ENCODE peak calls at places on chromosomes 13 and 19, in ten cellular contexts. One of them, this sample, is unnamed. For H3K4me1 and H3K9me3, the result is how much of the 10 kb centered on the place peaks cover.

GRCh38 chr19:6099037-6099436 is 11.3 kb downstream of the RFX2 start:
- DNase-seq in heart right ventricle: no peak
- DNase-seq in IMR-90: no peak
- DNase-seq in upper lobe of left lung: no peak
- DNase-seq in BE2C: no peak
- DNase-seq in cardiac muscle cell: no peak
- DNase-seq in stomach: no peak
- DNase-seq in colonic mucosa: no peak
- DNase-seq in aorta: no peak
- DNase-seq in fibroblast of lung: no peak
- DNase-seq in this sample: no peak

GRCh38 chr19:50949792-50950320 is 3.0 kb downstream of the KLK5 start:
- DNase-seq in heart right ventricle: no peak
- DNase-seq in IMR-90: no peak
- DNase-seq in upper lobe of left lung: peak
- DNase-seq in BE2C: no peak
- DNase-seq in cardiac muscle cell: no peak
- DNase-seq in stomach: no peak
- DNase-seq in colonic mucosa: no peak
- DNase-seq in aorta: no peak
- DNase-seq in fibroblast of lung: no peak
- DNase-seq in this sample: no peak

GRCh38 chr13:58869566-58869965 is 1238.0 kb downstream of the PCDH17 start:
- DNase-seq in heart right ventricle: no peak
- DNase-seq in IMR-90: no peak
- DNase-seq in upper lobe of left lung: no peak
- DNase-seq in BE2C: no peak
- DNase-seq in cardiac muscle cell: no peak
- DNase-seq in stomach: no peak
- DNase-seq in colonic mucosa: no peak
- DNase-seq in aorta: no peak
- DNase-seq in fibroblast of lung: no peak
- DNase-seq in this sample: no peak

GRCh38 chr19:49929121-49929610 is at the start of the genes ATF5 and NUP62:
- DNase-seq in heart right ventricle: peak
- DNase-seq in IMR-90: peak
- DNase-seq in upper lobe of left lung: peak
- DNase-seq in BE2C: peak
- DNase-seq in cardiac muscle cell: peak
- DNase-seq in stomach: peak
- DNase-seq in colonic mucosa: peak
- DNase-seq in aorta: peak
- DNase-seq in fibroblast of lung: peak
- DNase-seq in this sample: peak

GRCh38 chr19:16160943-16161560 is 12.3 kb downstream of the CIB3 start:
- DNase-seq in heart right ventricle: no peak
- DNase-seq in IMR-90: peak
- DNase-seq in upper lobe of left lung: no peak
- DNase-seq in BE2C: no peak
- DNase-seq in cardiac muscle cell: peak
- DNase-seq in stomach: no peak
- DNase-seq in colonic mucosa: peak
- DNase-seq in aorta: no peak
- DNase-seq in fibroblast of lung: peak
- DNase-seq in this sample: no peak

GRCh38 chr19:2680808-2681207 is 21.7 kb downstream of the GNG7 start:
- DNase-seq in heart right ventricle: no peak
- DNase-seq in IMR-90: no peak
- DNase-seq in upper lobe of left lung: no peak
- DNase-seq in BE2C: no peak
- DNase-seq in cardiac muscle cell: no peak
- DNase-seq in stomach: no peak
- DNase-seq in colonic mucosa: no peak
- DNase-seq in aorta: no peak
- DNase-seq in fibroblast of lung: no peak
- DNase-seq in this sample: no peak

GRCh38 chr13:41596190-41596589 is 138.8 kb downstream of the RGCC start:
- DNase-seq in heart right ventricle: no peak
- DNase-seq in IMR-90: peak
- DNase-seq in upper lobe of left lung: no peak
- DNase-seq in BE2C: no peak
- DNase-seq in cardiac muscle cell: peak
- DNase-seq in stomach: no peak
- DNase-seq in colonic mucosa: no peak
- DNase-seq in aorta: no peak
- DNase-seq in fibroblast of lung: peak
- DNase-seq in this sample: no peak

GRCh38 chr13:38758278-38758677 is 71.4 kb downstream of the FREM2 start:
- DNase-seq in heart right ventricle: no peak
- DNase-seq in IMR-90: no peak
- DNase-seq in upper lobe of left lung: no peak
- DNase-seq in BE2C: no peak
- DNase-seq in cardiac muscle cell: no peak
- DNase-seq in stomach: no peak
- DNase-seq in colonic mucosa: no peak
- DNase-seq in aorta: no peak
- DNase-seq in fibroblast of lung: no peak
- DNase-seq in this sample: no peak

GRCh38 chr19:49677232-49677881 is at the start of gene PRMT1:
- DNase-seq in heart right ventricle: peak
- DNase-seq in IMR-90: no peak
- DNase-seq in upper lobe of left lung: peak
- DNase-seq in BE2C: peak
- DNase-seq in cardiac muscle cell: no peak
- DNase-seq in stomach: no peak
- DNase-seq in colonic mucosa: no peak
- DNase-seq in aorta: no peak
- DNase-seq in fibroblast of lung: no peak
- DNase-seq in this sample: peak

GRCh38 chr13:109274188-109274821 is 512.1 kb downstream of the IRS2 start:
- DNase-seq in heart right ventricle: no peak
- DNase-seq in IMR-90: peak
- DNase-seq in upper lobe of left lung: no peak
- DNase-seq in BE2C: no peak
- DNase-seq in cardiac muscle cell: peak
- DNase-seq in stomach: no peak
- DNase-seq in colonic mucosa: no peak
- DNase-seq in aorta: no peak
- DNase-seq in fibroblast of lung: peak
- DNase-seq in this sample: no peak

GRCh38 chr13:20363604-20364003 is 131.5 kb upstream of the GJB6 start:
- DNase-seq in heart right ventricle: no peak
- DNase-seq in IMR-90: no peak
- DNase-seq in upper lobe of left lung: no peak
- DNase-seq in BE2C: no peak
- DNase-seq in cardiac muscle cell: peak
- DNase-seq in stomach: no peak
- DNase-seq in colonic mucosa: no peak
- DNase-seq in aorta: no peak
- DNase-seq in fibroblast of lung: no peak
- DNase-seq in this sample: no peak

GRCh38 chr19:39156230-39156890 is 30.8 kb downstream of the PAK4 start:
- DNase-seq in heart right ventricle: no peak
- DNase-seq in IMR-90: peak
- DNase-seq in upper lobe of left lung: no peak
- DNase-seq in BE2C: peak
- DNase-seq in cardiac muscle cell: peak
- DNase-seq in stomach: peak
- DNase-seq in colonic mucosa: peak
- DNase-seq in aorta: no peak
- DNase-seq in fibroblast of lung: no peak
- DNase-seq in this sample: no peak

GRCh38 chr19:39155114-39155700 is 29.6 kb downstream of the PAK4 start:
- DNase-seq in heart right ventricle: no peak
- DNase-seq in IMR-90: no peak
- DNase-seq in upper lobe of left lung: no peak
- DNase-seq in BE2C: peak
- DNase-seq in cardiac muscle cell: no peak
- DNase-seq in stomach: no peak
- DNase-seq in colonic mucosa: no peak
- DNase-seq in aorta: no peak
- DNase-seq in fibroblast of lung: no peak
- DNase-seq in this sample: no peak

GRCh38 chr19:39156891-39157230 is 31.3 kb downstream of the PAK4 start:
- DNase-seq in heart right ventricle: no peak
- DNase-seq in IMR-90: no peak
- DNase-seq in upper lobe of left lung: no peak
- DNase-seq in BE2C: no peak
- DNase-seq in cardiac muscle cell: no peak
- DNase-seq in stomach: no peak
- DNase-seq in colonic mucosa: no peak
- DNase-seq in aorta: no peak
- DNase-seq in fibroblast of lung: no peak
- DNase-seq in this sample: no peak

GRCh38 chr19:39154626-39155100 is 29.1 kb downstream of the PAK4 start:
- DNase-seq in heart right ventricle: no peak
- DNase-seq in IMR-90: no peak
- DNase-seq in upper lobe of left lung: no peak
- DNase-seq in BE2C: peak
- DNase-seq in cardiac muscle cell: peak
- DNase-seq in stomach: peak
- DNase-seq in colonic mucosa: peak
- DNase-seq in aorta: no peak
- DNase-seq in fibroblast of lung: no peak
- DNase-seq in this sample: no peak

GRCh38 chr19:39155741-39156140 is 30.2 kb downstream of the PAK4 start:
- DNase-seq in heart right ventricle: no peak
- DNase-seq in IMR-90: no peak
- DNase-seq in upper lobe of left lung: no peak
- DNase-seq in BE2C: peak
- DNase-seq in cardiac muscle cell: no peak
- DNase-seq in stomach: no peak
- DNase-seq in colonic mucosa: no peak
- DNase-seq in aorta: no peak
- DNase-seq in fibroblast of lung: no peak
- DNase-seq in this sample: no peak
- H3K4me1 ChIP-seq in heart right ventricle: under half
- H3K4me1 ChIP-seq in IMR-90: under half
- H3K4me1 ChIP-seq in upper lobe of left lung: half or more
- H3K4me1 ChIP-seq in BE2C: under half
- H3K4me1 ChIP-seq in cardiac muscle cell: under half
- H3K4me1 ChIP-seq in stomach: half or more
- H3K4me1 ChIP-seq in colonic mucosa: under half
- H3K4me1 ChIP-seq in aorta: under half
- H3K4me1 ChIP-seq in fibroblast of lung: under half
- H3K4me1 ChIP-seq in this sample: under half

DNA sequence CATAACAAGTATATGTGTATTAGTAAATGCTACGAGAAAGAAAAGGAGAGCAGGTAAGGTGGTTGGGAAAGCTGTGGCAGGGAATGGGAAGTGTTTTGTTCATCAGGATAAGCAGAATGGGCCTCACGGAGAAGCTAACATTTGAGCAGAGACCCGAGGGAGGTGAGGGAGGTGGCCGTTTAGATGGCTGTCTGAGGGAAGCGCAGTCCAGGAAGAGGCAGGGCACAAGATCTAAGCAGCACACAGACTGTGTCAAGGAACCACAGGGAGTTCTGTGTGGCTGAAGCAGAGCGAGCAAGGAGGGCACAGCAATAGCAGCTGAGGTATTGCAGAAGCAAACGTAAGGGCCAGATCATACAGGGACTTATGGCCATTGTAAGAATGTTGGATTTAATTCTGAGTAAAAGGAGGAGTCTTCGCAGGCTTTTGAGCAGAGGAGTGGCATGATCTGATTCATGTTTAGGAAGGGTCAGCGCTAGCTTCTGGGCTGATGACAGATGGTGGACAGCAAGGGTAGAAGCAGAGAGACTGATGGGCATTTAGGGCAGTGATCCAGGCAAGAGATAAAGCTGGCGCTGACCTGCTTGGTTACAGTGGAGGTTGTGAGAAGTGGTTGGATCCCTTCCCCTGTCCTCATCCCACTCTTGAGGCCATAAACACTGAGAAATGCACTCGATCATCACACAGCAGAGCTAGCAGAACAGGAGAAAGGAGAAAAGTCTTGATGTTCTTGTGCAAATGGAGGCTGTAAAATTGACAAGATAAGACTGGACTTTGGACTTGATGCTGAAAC is 199.9 kb downstream of the LACC1 start:
- DNase-seq in heart right ventricle: no peak
- DNase-seq in IMR-90: no peak
- DNase-seq in upper lobe of left lung: no peak
- DNase-seq in BE2C: no peak
- DNase-seq in cardiac muscle cell: no peak
- DNase-seq in stomach: no peak
- DNase-seq in colonic mucosa: no peak
- DNase-seq in aorta: no peak
- DNase-seq in fibroblast of lung: no peak
- DNase-seq in this sample: no peak
- H3K9me3 ChIP-seq in heart right ventricle: under half
- H3K9me3 ChIP-seq in IMR-90: under half
- H3K9me3 ChIP-seq in upper lobe of left lung: under half
- H3K9me3 ChIP-seq in BE2C: under half
- H3K9me3 ChIP-seq in cardiac muscle cell: under half
- H3K9me3 ChIP-seq in stomach: under half
- H3K9me3 ChIP-seq in colonic mucosa: under half
- H3K9me3 ChIP-seq in aorta: under half
- H3K9me3 ChIP-seq in fibroblast of lung: under half
- H3K9me3 ChIP-seq in this sample: under half

DNA sequence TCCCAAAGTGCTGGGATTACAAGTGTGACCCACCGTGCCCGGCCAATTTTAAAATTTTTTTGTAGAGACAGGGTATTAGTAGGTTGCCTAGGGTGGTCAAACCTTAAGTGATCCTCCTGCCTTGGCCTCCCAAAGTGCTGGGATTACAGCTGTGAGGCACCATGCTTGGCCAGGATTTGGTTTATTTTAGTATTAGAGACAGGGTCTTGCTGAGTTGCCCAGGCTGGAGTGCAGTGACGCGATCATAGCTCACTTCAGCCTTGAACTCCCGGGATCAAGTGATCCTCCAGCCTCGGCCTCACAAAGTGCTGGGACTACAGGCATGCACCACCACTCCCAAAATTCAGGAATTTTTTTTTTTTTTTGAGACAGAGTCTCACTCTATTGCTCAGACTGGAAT is 5.4 kb upstream of the ZNF414 start:
- DNase-seq in heart right ventricle: no peak
- DNase-seq in IMR-90: no peak
- DNase-seq in upper lobe of left lung: no peak
- DNase-seq in BE2C: no peak
- DNase-seq in cardiac muscle cell: no peak
- DNase-seq in stomach: no peak
- DNase-seq in colonic mucosa: no peak
- DNase-seq in aorta: no peak
- DNase-seq in fibroblast of lung: no peak
- DNase-seq in this sample: no peak
- H3K4me1 ChIP-seq in heart right ventricle: under half
- H3K4me1 ChIP-seq in IMR-90: under half
- H3K4me1 ChIP-seq in upper lobe of left lung: under half
- H3K4me1 ChIP-seq in BE2C: under half
- H3K4me1 ChIP-seq in cardiac muscle cell: under half
- H3K4me1 ChIP-seq in stomach: under half
- H3K4me1 ChIP-seq in colonic mucosa: under half
- H3K4me1 ChIP-seq in aorta: under half
- H3K4me1 ChIP-seq in fibroblast of lung: under half
- H3K4me1 ChIP-seq in this sample: half or more

DNA sequence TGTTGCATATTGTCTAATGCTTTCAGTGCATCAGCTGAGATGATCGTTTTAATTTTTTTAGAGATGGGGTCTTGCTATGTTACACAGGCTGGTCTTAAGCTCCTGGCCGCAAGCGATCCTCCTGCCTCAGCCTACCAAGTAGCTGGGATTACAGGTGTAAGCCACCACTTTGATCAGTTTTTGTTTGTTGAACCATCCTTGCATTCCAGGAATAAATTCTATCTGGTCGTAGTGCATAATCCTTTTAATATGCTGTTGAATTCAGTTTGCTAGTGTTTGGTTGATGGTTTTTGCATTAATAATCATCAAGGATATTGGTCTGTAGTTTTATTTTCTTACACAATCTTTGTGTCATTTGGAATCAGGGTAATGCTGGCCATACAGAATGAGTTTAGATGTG is 4.4 kb downstream of the ZNF211 start:
- DNase-seq in heart right ventricle: no peak
- DNase-seq in IMR-90: no peak
- DNase-seq in upper lobe of left lung: no peak
- DNase-seq in BE2C: no peak
- DNase-seq in cardiac muscle cell: no peak
- DNase-seq in stomach: no peak
- DNase-seq in colonic mucosa: no peak
- DNase-seq in aorta: no peak
- DNase-seq in fibroblast of lung: no peak
- DNase-seq in this sample: no peak
- H3K9me3 ChIP-seq in heart right ventricle: half or more
- H3K9me3 ChIP-seq in IMR-90: under half
- H3K9me3 ChIP-seq in upper lobe of left lung: half or more
- H3K9me3 ChIP-seq in BE2C: under half
- H3K9me3 ChIP-seq in cardiac muscle cell: under half
- H3K9me3 ChIP-seq in stomach: half or more
- H3K9me3 ChIP-seq in colonic mucosa: under half
- H3K9me3 ChIP-seq in aorta: under half
- H3K9me3 ChIP-seq in fibroblast of lung: under half
- H3K9me3 ChIP-seq in this sample: under half

This sample was measured in naive thymus-derived CD4-positive, alpha-beta T cell.